ENCODE peak calls at places on chromosomes 13 and 19, in five cellular contexts. T, M, B, O and I are unnamed samples.
A peak's percentile ranks its signal among the peaks of the same experiment; 100 is the strongest.

GRCh38 chr19:3538965-3539742 is at the start of gene TEKTIP1:
- DNase-seq in B (no peak), T (no peak), M (no peak), O (no peak), I (no peak)

GRCh38 chr13:106118050-106118449 is 417.4 kb downstream of the EFNB2 start:
- DNase-seq in T (no peak), M (peak; percentile 32), B (no peak), O (no peak), I (no peak)

GRCh38 chr19:35458821-35459391 is 10.8 kb downstream of the FFAR2 start:
- DNase-seq in T (peak; percentile 89), M (no peak), O (no peak), B (no peak), I (peak; percentile 39)

GRCh38 chr13:45121421-45121820 is 1.1 kb downstream of the GTF2F2 start:
- DNase-seq in O (no peak), T (no peak), M (peak; percentile 53), B (no peak), I (peak; percentile 48)

GRCh38 chr13:110319774-110320509 is 12.9 kb downstream of the COL4A2 start:
- DNase-seq in B (peak; percentile 62), M (peak; percentile 86), O (no peak), T (peak; percentile 80), I (no peak)

GRCh38 chr19:4361152-4362037 is 18.0 kb downstream of the MPND start:
- DNase-seq in O (no peak), T (no peak), M (peak; percentile 54), B (no peak), I (no peak)

GRCh38 chr19:34733266-34733825 is 697 bp upstream of the ZNF181 start:
- DNase-seq in O (no peak), M (no peak), T (no peak), B (no peak), I (peak; percentile 83)

GRCh38 chr13:110913322-110913721 is 1.5 kb downstream of the ANKRD10 start:
- DNase-seq in B (no peak), T (peak; percentile 51), O (no peak), M (peak; percentile 26), I (peak; percentile 56)

GRCh38 chr19:35107541-35107939 is 8.1 kb upstream of the FXYD3 start:
- DNase-seq in O (no peak), T (no peak), M (no peak), B (no peak), I (no peak)

GRCh38 chr13:111324736-111325135 is 4.3 kb downstream of the TEX29 start:
- DNase-seq in O (no peak), M (no peak), B (no peak), T (no peak), I (no peak)

GRCh38 chr13:77437267-77437666 is 98.2 kb upstream of the SCEL start:
- DNase-seq in B (no peak), O (no peak), T (no peak), M (no peak), I (no peak)

GRCh38 chr13:101397742-101398141 is 18.6 kb downstream of the NALCN start:
- DNase-seq in T (no peak), O (no peak), M (peak; percentile 92), B (no peak), I (no peak)

GRCh38 chr13:109010912-109011311 is 381.5 kb downstream of the MYO16 start:
- DNase-seq in T (no peak), M (no peak), O (no peak), B (no peak), I (peak; percentile 81)

GRCh38 chr19:15427350-15427700 is 8.5 kb upstream of the AKAP8L start:
- DNase-seq in T (no peak), O (no peak), B (no peak), M (no peak), I (no peak)

GRCh38 chr19:15425321-15425950 is 6.6 kb upstream of the AKAP8L start:
- DNase-seq in M (no peak), T (no peak), O (no peak), B (no peak), I (no peak)

GRCh38 chr19:15424692-15425272 is 6.0 kb upstream of the AKAP8L start:
- DNase-seq in T (no peak), M (no peak), O (no peak), B (no peak), I (no peak)

GRCh38 chr19:15427991-15428471 is 9.2 kb upstream of the AKAP8L start:
- DNase-seq in T (no peak), O (no peak), M (no peak), B (no peak), I (no peak)

DNA sequence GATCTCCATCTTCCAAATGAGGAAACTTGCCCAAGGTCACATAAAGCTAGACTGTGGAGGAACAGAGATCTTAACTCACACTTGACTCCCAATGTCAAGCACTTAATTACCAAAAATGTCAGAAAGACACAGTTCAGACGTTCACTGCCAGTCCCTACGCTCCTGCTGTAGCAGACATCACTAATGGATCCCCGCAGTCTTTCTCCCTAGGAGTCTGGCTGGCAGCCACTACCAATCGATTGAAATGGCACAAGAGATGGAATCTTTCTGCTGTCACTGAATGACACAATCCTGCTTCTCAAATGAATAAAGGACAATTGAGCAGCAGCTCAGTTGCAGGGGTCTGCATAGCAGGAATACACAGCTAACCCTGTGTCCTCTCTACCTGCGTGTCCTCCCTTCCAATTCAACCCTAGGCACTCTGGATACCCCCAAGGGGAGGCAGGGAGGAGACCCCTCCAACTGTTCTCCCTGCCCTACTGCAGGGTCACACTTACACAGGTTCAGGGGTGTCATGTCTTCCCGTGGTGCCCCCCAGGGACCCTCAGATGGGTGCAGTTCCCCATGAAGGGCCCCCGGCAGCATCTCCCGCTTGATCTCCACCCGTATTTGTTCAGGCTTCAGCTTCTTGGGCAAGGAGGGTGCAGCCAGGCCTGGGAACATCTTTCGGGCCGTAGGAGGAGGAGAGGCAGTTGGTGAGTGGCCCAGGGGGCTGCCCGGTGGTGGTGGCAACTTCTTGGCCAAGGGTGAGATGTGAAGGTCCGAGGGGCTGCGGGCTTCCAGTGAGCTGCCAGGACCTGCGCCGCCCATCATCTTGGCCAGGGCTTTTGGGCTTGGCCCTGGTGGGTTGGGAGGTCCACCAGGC is 7.9 kb upstream of the AKAP8L start:
- DNase-seq in B (no peak), T (no peak), M (no peak), O (no peak), I (no peak)
- TF ChIP-seq POLR2A in B (no peak), T (no peak), M (no peak), O (no peak), I (no peak)

DNA sequence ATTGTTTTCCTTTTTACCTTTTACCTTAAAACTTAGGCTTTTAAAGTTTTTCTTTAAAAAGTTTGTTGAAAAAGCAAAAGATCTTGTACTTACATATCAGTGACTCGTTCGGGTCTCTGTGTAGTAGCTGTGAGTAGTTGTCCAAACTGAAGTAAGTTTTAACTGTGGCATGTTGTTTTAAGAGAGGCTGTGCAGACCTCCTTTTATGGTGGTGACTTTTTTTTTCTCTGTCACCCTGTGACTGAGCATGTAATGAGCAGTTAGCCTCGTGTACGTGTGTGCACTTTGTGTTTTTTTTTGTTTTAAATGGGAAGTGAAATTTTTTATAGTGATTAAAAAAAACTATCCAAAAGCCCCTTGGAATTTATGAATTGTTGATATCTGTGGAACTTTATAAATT is at the start of gene GPR183:
- DNase-seq in T (no peak), M (peak; percentile 43), B (no peak), O (no peak), I (peak; percentile 67)
- H3K4me3 ChIP-seq in T (no peak within 1 kb of the TSS), M (no peak within 1 kb of the TSS), B (no peak within 1 kb of the TSS), O (peak within 1 kb of the TSS; percentile 32), I (peak within 1 kb of the TSS; percentile 46)

GRCh38 chr19:45863840-45864628 is at the start of gene FOXA3:
- DNase-seq in T (peak; percentile 83), M (peak; percentile 17), B (peak; percentile 96), O (no peak), I (peak; percentile 85)

GRCh38 chr19:45862271-45862563 is 730 bp downstream of the SYMPK start:
- DNase-seq in M (no peak), T (no peak), O (no peak), B (no peak), I (no peak)

GRCh38 chr19:45863335-45863839 is 440 bp upstream of the SYMPK start:
- DNase-seq in T (peak; percentile 24), M (no peak), O (no peak), B (no peak), I (no peak)

GRCh38 chr19:45864629-45865082 is 530 bp downstream of the FOXA3 start:
- DNase-seq in M (no peak), T (no peak), O (no peak), B (no peak), I (peak; percentile 19)

DNA sequence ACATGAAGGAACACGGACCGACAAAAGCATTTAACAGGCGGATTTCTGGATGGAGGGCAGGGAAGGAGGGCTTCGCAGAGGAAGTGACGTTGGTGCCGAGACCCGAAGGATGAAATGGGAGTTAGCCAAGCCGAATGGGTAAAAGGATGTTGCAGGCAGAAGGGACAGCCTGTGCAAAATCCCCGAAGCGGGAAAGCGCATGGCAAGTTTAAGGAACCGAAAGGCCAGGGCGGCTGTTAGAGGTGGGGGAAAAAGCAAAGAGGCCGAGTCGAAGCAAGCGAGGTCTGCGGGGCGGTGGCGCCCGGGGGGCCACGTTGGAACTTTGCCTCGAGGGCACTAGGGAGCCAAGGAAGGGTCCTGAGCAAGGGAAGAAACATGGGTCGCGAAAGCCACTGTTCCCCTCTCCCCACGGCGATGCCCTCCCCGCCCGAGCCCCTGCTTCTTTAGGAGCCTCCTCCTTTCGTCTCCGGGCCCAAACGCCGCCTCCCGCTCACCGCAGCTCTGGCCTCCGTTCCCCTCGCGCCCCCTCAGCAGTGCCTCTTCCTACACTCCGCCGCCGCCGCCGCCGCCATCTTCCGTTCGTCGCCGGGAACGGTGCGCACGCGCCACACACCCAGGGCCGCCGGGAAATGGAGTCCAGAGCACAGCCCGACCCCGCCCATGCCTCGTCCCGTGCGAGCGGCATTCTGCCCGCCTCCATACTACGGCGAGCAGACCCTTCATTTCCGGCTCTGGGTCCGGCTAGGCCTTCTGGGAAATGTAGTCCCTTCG is at the start of gene SYMPK:
- DNase-seq in B (peak; percentile 100), O (peak; percentile 95), T (peak; percentile 99), M (peak; percentile 97), I (peak; percentile 100)
- TF ChIP-seq POLR2A in B (peak; percentile 59), O (peak; percentile 45), T (peak; percentile 78), M (peak; percentile 64), I (peak; percentile 78)

GRCh38 chr19:12880551-12881171 is 588 bp downstream of the DNASE2 start:
- DNase-seq in O (no peak), T (peak; percentile 50), B (no peak), M (peak; percentile 6), I (peak; percentile 22)

GRCh38 chr19:12882589-12882988 is 1.3 kb upstream of the DNASE2 start:
- DNase-seq in T (no peak), B (no peak), M (no peak), O (no peak), I (no peak)

GRCh38 chr19:12884202-12884601 is 2.8 kb downstream of the KLF1 start:
- DNase-seq in M (no peak), T (no peak), B (no peak), O (no peak), I (no peak)

GRCh38 chr19:12884627-12884925 is 2.4 kb downstream of the KLF1 start:
- DNase-seq in M (no peak), O (no peak), T (no peak), B (no peak), I (no peak)

GRCh38 chr19:12881172-12881808 is at the start of gene DNASE2:
- DNase-seq in B (peak; percentile 93), O (peak; percentile 86), M (peak; percentile 87), T (peak; percentile 99), I (peak; percentile 95)
- H3K4me3 ChIP-seq in B (peak within 1 kb of the TSS; percentile 89), O (peak within 1 kb of the TSS; percentile 76), M (peak within 1 kb of the TSS; percentile 61), T (peak within 1 kb of the TSS; percentile 46), I (peak within 1 kb of the TSS; percentile 55)